ENCODE peak calls at places on chromosomes 3 and 15, in five cellular contexts. J is GM23248, M is MM.1S, U is GM23338, B is PC-3. C is an unnamed sample.

GRCh38 chr3:10263549-10264363 is 15.5 kb downstream of the TATDN2 start:
- DNase-seq in J (peak; percentile 81), B (peak; percentile 56), M (no peak), U (peak; percentile 92), C (peak; percentile 79)

GRCh38 chr15:78177447-78177873 is 28.3 kb downstream of the IDH3A start:
- DNase-seq in U (peak; percentile 89), B (peak; percentile 52), M (no peak), J (peak; percentile 51), C (peak; percentile 84)

GRCh38 chr15:65680544-65680943 is 58.8 kb downstream of the SLC24A1 start:
- DNase-seq in B (no peak), J (no peak), U (no peak), M (no peak), C (no peak)

GRCh38 chr15:36911322-36911944 is 188.9 kb downstream of the MEIS2 start:
- DNase-seq in J (peak; percentile 75), U (peak; percentile 18), M (no peak), B (peak; percentile 84), C (peak; percentile 28)

GRCh38 chr15:78007965-78008886 is 69.3 kb downstream of the TBC1D2B start:
- DNase-seq in J (peak; percentile 95), U (no peak), M (no peak), B (peak; percentile 75), C (no peak)

GRCh38 chr15:70125605-70126004 is 27.9 kb upstream of the TLE3 start:
- DNase-seq in B (no peak), M (peak; percentile 30), J (no peak), U (no peak), C (no peak)

GRCh38 chr15:64681424-64682024 is 93.9 kb downstream of the RBPMS2 start:
- DNase-seq in J (peak; percentile 69), U (peak; percentile 88), M (peak; percentile 19), B (peak; percentile 77), C (peak; percentile 87)

GRCh38 chr3:183560607-183561006 is 5.1 kb upstream of the KLHL6 start:
- DNase-seq in M (peak; percentile 89), U (peak; percentile 53), J (no peak), B (peak; percentile 10), C (peak; percentile 55)

GRCh38 chr3:194326192-194327029 is 24.7 kb downstream of the CPN2 start:
- DNase-seq in J (peak; percentile 48), U (no peak), M (no peak), B (no peak), C (peak; percentile 44)

GRCh38 chr3:194431553-194431952 is 32.5 kb upstream of the GP5 start:
- DNase-seq in M (no peak), J (no peak), U (no peak), B (no peak), C (no peak)

GRCh38 chr15:64009798-64010241 is 36.5 kb downstream of the DAPK2 start:
- DNase-seq in M (no peak), B (peak; percentile 83), J (peak; percentile 87), U (no peak), C (no peak)

GRCh38 chr3:195071916-195072820 is 198.8 kb downstream of the XXYLT1 start:
- DNase-seq in U (no peak), J (no peak), M (no peak), B (no peak), C (no peak)

GRCh38 chr3:190655933-190656332 is 142.0 kb downstream of the IL1RAP start:
- DNase-seq in U (no peak), J (no peak), B (no peak), M (no peak), C (no peak)

GRCh38 chr3:127174715-127175140 is 18.2 kb upstream of the PRR23E start:
- DNase-seq in U (no peak), B (no peak), M (no peak), J (no peak), C (no peak)

GRCh38 chr15:72174551-72175165 is 22.9 kb downstream of the GRAMD2A start:
- DNase-seq in B (no peak), J (no peak), U (no peak), M (no peak), C (no peak)

GRCh38 chr3:82030932-82031331 is 269.5 kb upstream of the GBE1 start:
- DNase-seq in J (peak; percentile 6), U (no peak), M (no peak), B (no peak), C (no peak)

GRCh38 chr3:18188491-18188890 is 236.6 kb downstream of the SATB1 start:
- DNase-seq in B (no peak), J (no peak), M (no peak), U (no peak), C (no peak)

GRCh38 chr3:107880702-107881101 is 210.1 kb downstream of the CD47 start:
- DNase-seq in M (no peak), U (no peak), J (no peak), B (no peak), C (no peak)

DNA sequence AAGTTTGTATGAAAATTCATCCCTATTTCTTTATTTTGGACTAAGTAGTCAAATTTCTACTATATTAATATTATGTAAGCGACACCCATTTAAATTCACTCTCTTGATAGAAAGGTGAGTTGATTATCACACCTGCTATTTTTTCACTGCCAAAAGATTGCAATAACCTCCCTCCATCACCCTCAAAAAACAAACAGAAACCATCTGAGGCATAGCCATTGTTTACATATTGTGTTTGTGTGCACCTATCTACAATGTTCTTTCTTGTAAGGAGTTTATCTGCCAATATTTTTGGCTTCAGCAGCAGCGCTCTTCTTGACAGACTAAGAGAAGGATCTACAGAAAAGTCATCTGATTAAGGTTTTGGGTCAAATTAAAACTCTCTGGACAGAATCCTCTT is 48.5 kb downstream of the KCNMB2 start:
- DNase-seq in B (no peak), U (no peak), J (no peak), M (no peak), C (no peak)
- H3K4me1 ChIP-seq in B (no peaks in the 10 kb centered on the region), U (no peaks in the 10 kb centered on the region), J (no peaks in the 10 kb centered on the region), M (no peaks in the 10 kb centered on the region), C (peaks cover 4% of the 10 kb centered on the region)

GRCh38 chr3:160226740-160227048 is 1.5 kb downstream of the C3orf80 start:
- DNase-seq in J (no peak), B (no peak), U (no peak), M (no peak), C (no peak)
- TF ChIP-seq EZH2 in J (peak; percentile 9), B (no peak), U (no peak), M (no peak), C (peak; percentile 37)

DNA sequence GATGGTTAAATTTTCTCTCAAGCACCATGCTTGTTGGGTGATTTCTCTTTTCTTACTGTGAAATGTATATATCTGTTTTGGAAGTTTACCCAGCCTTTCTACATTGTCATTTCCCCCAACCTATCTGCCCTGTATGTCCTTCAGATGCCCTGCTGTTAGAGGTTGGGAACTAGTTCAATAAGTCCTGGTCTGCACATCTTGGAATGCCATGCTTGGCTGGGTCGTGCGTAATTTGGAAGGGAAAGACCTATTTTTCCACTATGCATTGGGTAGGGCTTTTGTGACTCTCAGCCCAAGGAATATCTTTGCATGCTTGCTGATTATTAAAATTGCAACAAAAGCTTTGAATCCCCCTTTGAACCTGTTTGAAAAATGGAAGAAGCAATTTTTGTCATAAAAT is 63.8 kb downstream of the TRIM71 start:
- DNase-seq in U (no peak), M (no peak), B (no peak), J (no peak), C (no peak)
- TF ChIP-seq EZH2phosphoT487 in U (no peak), M (no peak), B (no peak), J (no peak), C (no peak)

DNA sequence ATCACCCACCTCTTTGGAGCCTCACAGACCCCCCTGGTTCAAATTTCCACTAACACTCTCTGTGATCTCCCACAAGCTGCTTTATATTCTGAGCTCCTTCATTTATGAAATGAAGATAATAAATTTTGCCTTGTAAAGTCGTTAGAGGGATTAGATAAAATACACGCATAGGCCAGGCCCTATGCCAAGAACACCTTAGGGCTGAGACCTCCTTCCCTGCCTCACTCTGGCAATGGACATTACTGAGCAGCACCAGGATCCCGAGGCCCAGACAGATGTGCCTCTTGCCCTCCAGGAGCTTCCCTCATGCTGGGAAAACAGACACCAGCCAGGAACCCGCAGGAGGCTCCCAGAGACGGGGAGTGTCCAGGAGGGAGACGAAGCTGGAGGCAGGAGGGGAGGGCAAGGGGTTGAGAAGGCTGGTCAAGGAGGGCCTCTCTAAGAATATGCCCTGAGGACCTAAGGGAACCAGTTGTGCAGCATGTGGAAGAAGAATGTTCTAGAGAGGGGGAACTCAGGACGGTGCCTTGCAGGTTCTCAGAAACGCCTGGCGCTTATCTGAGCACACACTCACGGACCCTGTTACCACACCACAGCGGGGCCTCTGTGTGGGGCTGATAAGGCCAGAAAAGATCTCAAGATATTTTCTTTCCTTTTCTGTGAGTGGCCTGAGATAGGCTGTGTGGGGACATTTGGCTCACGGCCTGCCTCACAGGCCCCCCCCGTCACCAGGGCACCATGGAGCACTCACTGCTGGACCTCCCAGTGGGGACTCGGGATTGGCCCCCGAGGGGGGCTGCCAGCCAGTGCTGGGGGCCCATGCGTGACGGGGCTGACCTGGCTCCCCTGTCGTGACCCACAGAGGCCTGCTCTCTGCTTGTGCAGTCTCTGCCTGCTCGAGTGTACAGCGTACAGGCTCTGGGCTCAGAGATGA is 21.9 kb upstream of the CYP11A1 start:
- DNase-seq in M (no peak), B (no peak), J (no peak), U (no peak), C (no peak)
- H3K4me1 ChIP-seq in M (peaks cover 18% of the 10 kb centered on the region), B (peaks cover 28% of the 10 kb centered on the region), J (peaks cover 31% of the 10 kb centered on the region), U (no peaks in the 10 kb centered on the region), C (peaks cover 19% of the 10 kb centered on the region)

DNA sequence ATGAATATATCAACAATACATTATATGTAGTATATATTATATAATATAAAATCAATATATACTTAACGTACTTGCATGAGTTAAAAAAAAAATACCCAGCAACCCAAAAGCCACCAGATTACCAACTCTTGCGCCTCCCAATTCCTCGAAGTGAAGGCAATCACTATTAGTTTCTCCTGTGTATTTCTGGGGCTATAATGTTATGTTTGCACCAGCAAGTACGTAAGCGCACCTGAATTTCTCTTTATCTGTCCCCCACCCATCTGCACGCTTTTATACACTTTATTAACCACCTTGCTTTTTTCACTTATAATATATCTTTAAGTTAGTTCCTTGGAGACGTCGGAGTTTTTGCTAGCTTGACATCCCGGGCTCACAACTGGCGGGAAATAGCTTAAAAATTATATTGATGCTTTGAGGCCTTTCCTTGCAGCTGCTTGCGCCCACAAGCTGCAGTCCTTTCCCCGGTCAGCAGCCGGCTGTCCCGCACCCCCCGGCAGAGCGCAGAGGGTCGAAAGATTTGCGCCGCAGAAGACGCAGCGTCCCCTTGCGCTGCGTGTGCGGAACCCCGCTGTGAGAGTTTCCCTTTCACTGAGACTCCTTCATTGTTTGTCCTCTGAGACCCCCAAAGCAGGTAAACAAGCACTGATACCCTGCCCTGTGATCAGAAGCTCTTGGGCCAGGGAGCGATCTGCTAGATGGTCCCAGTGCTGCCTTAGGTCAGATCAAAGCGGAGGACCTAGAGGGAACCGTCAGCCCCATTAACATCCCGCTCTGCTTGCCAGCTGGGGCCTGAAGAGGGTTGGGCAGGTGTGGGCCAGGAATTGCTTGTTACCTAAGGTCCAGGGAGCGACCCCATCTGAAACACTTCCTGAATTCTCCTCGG is 8.9 kb upstream of the EOMES start:
- DNase-seq in B (no peak), M (no peak), J (peak; percentile 14), U (peak; percentile 72), C (peak; percentile 70)
- TF ChIP-seq EZH2 in B (no peak), M (no peak), J (no peak), U (peak; percentile 68), C (peak; percentile 84)